ENCODE peak calls at places on chromosomes 4 and X, in five cellular contexts. B is mesenchymal stem cell, A is H1, S is trophoblast cell, W is H9. T is an unnamed sample.

GRCh38 chrX:8037593-8038348 is 110.6 kb upstream of the PNPLA4 start:
- DNase-seq in B (peak; percentile 33), W (no peak), A (no peak), S (no peak), T (no peak)

GRCh38 chr4:42708625-42709024 is 51.7 kb upstream of the ATP8A1 start:
- DNase-seq in B (no peak), W (no peak), A (no peak), S (no peak), T (no peak)

GRCh38 chrX:34884693-34885277 is 57.8 kb upstream of the FAM47B start:
- DNase-seq in S (peak; percentile 27), A (no peak), W (no peak), B (peak; percentile 87), T (no peak)

GRCh38 chrX:134746379-134746723 is 88.1 kb upstream of the PLAC1 start:
- DNase-seq in A (no peak), B (no peak), W (no peak), S (no peak), T (no peak)

GRCh38 chr4:101724093-101724492 is 66.4 kb upstream of the BANK1 start:
- DNase-seq in B (no peak), A (no peak), W (no peak), S (no peak), T (no peak)

GRCh38 chr4:170674176-170674575 is 584.4 kb upstream of the AADAT start:
- DNase-seq in B (no peak), W (no peak), A (no peak), S (no peak), T (no peak)

GRCh38 chr4:139243448-139244365 is 36.3 kb downstream of the MGARP start:
- DNase-seq in B (peak; percentile 88), W (no peak), S (peak; percentile 95), A (no peak), T (no peak)

GRCh38 chrX:151030845-151031244 is 47.7 kb downstream of the HMGB3 start:
- DNase-seq in B (no peak), W (no peak), S (no peak), A (no peak), T (no peak)

GRCh38 chr4:3306465-3306864 is 13.6 kb downstream of the RGS12 start:
- DNase-seq in W (no peak), A (no peak), S (no peak), B (no peak), T (no peak)

GRCh38 chrX:119693032-119693995 is at the start of gene SEPTIN6:
- DNase-seq in W (peak; percentile 88), S (peak; percentile 52), B (peak; percentile 91), A (peak; percentile 76), T (peak; percentile 66)

GRCh38 chr4:61199869-61200194 is 294 bp upstream of the ADGRL3 start:
- DNase-seq in A (no peak), W (no peak), B (no peak), S (no peak), T (peak; percentile 15)

GRCh38 chrX:34578237-34578636 is 78.8 kb downstream of the TMEM47 start:
- DNase-seq in W (no peak), S (peak; percentile 24), B (peak; percentile 38), A (no peak), T (peak; percentile 1)

GRCh38 chr4:56701644-56702043 is 20.5 kb upstream of the HOPX start:
- DNase-seq in S (no peak), B (no peak), A (no peak), W (no peak), T (no peak)

GRCh38 chr4:56698329-56698728 is 17.2 kb upstream of the HOPX start:
- DNase-seq in A (no peak), S (peak; percentile 95), B (peak; percentile 88), W (no peak), T (no peak)

GRCh38 chr4:56704074-56704473 is 23.0 kb upstream of the HOPX start:
- DNase-seq in W (no peak), A (no peak), B (no peak), S (no peak), T (no peak)

GRCh38 chr4:56699537-56699936 is 18.4 kb upstream of the HOPX start:
- DNase-seq in A (no peak), S (no peak), B (no peak), W (no peak), T (no peak)

DNA sequence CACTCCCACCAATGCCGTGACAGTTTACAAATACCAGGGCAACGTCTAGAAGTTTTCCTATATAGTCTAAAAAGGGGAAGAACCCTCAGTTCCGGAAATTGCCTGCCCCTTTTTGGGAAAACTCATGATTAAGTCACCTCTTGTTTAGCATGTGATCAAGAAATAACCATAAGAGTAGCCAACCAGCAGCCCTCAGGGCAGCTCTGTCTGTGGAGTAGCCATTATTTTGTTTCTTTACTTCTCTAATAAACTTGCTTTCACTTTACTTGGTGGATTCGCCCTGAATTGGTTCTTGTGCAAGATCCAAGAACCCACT is 20.0 kb upstream of the HOPX start:
- DNase-seq in S (no peak), W (no peak), A (no peak), B (no peak), T (no peak)
- H2BK12ac ChIP-seq in S (no peak overlapping the region), W (no peak overlapping the region), A (no peak overlapping the region), B (no peak overlapping the region), T (no peak overlapping the region)

DNA sequence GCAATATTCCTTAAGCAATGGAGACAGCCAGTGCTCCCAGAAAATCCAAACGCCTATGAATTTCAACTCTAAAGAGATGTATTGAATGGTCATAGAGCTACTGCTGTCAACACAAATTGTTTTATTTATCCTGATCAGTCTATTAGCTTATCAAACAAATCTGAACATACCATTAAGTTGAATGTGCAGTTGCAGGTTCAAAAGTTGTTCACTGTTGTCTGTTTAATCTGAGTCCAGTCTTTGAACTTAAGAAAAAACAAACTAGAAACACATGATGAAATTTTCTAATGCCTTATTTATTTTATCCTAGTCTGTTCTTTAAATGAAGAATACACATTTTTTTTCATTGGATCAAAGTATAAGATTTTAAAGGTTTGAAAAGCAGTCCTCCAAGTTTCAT is 73.2 kb downstream of the PKD2 start:
- DNase-seq in A (no peak), S (no peak), W (no peak), B (no peak), T (no peak)
- H2BK12ac ChIP-seq in A (no peak overlapping the region), S (no peak overlapping the region), W (no peak overlapping the region), B (no peak overlapping the region), T (no peak overlapping the region)

GRCh38 chrX:67568769-67569168 is 24.9 kb downstream of the AR start:
- DNase-seq in S (no peak), B (no peak), W (no peak), A (no peak), T (no peak)
- H2BK12ac ChIP-seq in S (no peak overlapping the region), B (no peak overlapping the region), W (no peak overlapping the region), A (no peak overlapping the region), T (no peak overlapping the region)

GRCh38 chrX:72146527-72146926 is 14.8 kb upstream of the RTL5 start:
- DNase-seq in S (no peak), B (no peak), W (no peak), A (no peak), T (no peak)
- H2BK12ac ChIP-seq in S (no peak overlapping the region), B (no peak overlapping the region), W (no peak overlapping the region), A (no peak overlapping the region), T (no peak overlapping the region)

T was measured in neuronal stem cell.